ENCODE peak calls at places on chromosomes 16 and 17, in five cellular contexts. L is tibial artery, W is heart right ventricle, U is SK-N-SH, G is A549. K is an unnamed sample.
A peak's percentile ranks its signal among the peaks of the same experiment; 100 is the strongest.

GRCh38 chr17:77110006-77110374 is 30.8 kb upstream of the SEC14L1 start:
- DNase-seq in L (no peak), W (no peak), U (no peak), G (no peak), K (no peak)

GRCh38 chr16:54283735-54284318 is 2.8 kb downstream of the IRX3 start:
- DNase-seq in L (no peak), W (no peak), U (no peak), G (no peak), K (no peak)

GRCh38 chr17:12627776-12628491 is 37.8 kb upstream of the MYOCD start:
- DNase-seq in L (no peak), W (no peak), U (no peak), G (peak; percentile 93), K (no peak)

GRCh38 chr16:72961115-72961832 is 86.7 kb downstream of the ZFHX3 start:
- DNase-seq in L (peak; percentile 21), W (no peak), U (peak; percentile 83), G (no peak), K (no peak)

GRCh38 chr17:17816831-17817551 is 19.8 kb downstream of the SREBF1 start:
- DNase-seq in L (no peak), W (no peak), U (no peak), G (no peak), K (no peak)

GRCh38 chr16:30778549-30779244 is 8.3 kb downstream of the ZNF629 start:
- DNase-seq in L (no peak), W (no peak), U (no peak), G (no peak), K (no peak)

GRCh38 chr17:18948476-18949006 is 3.4 kb upstream of the SLC5A10 start:
- DNase-seq in L (no peak), W (no peak), U (no peak), G (no peak), K (no peak)

GRCh38 chr17:79664925-79665738 is 54.3 kb upstream of the RBFOX3 start:
- DNase-seq in L (peak; percentile 65), W (peak; percentile 81), U (peak; percentile 74), G (no peak), K (peak; percentile 56)

GRCh38 chr16:23408242-23409201 is 44.5 kb downstream of the COG7 start:
- DNase-seq in L (no peak), W (peak; percentile 38), U (peak; percentile 55), G (peak; percentile 34), K (no peak)

GRCh38 chr17:44828919-44829557 is 1.0 kb downstream of the GJC1 start:
- DNase-seq in L (no peak), W (no peak), U (no peak), G (peak; percentile 38), K (no peak)
- H3K4me3 ChIP-seq in L (peak overlapping the region; percentile 82), W (peak overlapping the region; percentile 76), U (peak overlapping the region; percentile 73), G (peak overlapping the region; percentile 87), K (peak overlapping the region; percentile 84)

DNA sequence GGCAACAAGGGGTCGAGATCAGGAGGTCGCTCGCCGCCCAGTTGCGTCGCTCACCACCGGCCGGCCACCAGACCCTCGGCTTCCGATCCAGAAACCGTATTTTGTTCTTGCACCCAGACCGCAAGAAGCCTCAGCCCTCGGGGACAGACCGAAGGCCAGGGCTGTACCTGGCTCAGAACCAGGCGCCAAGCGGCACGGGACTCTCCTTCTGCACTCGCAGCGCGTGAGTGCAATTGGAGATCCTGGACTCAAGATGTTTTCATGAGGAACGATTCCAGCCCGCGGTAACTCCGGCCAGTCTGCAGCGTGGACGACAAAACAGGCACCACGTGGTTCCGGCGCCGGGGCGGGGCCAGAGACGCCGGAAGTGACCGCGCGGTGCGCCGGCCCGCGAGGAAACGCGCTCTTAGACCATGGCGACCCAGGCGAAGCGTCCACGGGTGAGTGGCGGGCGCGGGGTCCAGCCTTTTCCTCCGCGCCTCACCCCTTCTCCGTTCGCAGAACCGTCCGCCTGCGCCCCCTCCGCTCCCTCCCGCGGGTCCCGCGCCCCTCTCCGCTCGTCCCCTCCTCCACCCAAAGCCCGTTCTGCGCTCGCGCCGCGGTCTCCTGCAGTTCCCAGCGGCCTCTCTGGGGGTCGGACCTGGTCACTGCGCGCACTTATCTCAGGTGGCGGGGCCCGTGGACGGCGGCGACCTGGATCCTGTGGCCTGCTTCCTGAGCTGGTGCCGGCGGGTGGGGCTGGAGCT is at the start of gene SETD6:
- DNase-seq in L (peak; percentile 91), W (peak; percentile 89), U (peak; percentile 92), G (peak; percentile 86), K (peak; percentile 91)
- TF ChIP-seq CTCF in L (no peak), W (peak; percentile 48), U (no peak), G (no peak), K (no peak)

GRCh38 chr17:32299579-32300158 is 34.0 kb downstream of the RHBDL3 start:
- DNase-seq in L (no peak), W (no peak), U (no peak), G (no peak), K (no peak)
- H3K27ac ChIP-seq in L (no peak overlapping the region), W (no peak overlapping the region), U (no peak overlapping the region), G (no peak overlapping the region), K (no peak overlapping the region)

GRCh38 chr16:85026696-85027095 is 899 bp upstream of the KIAA0513 start:
- DNase-seq in L (no peak), W (no peak), U (no peak), G (no peak), K (no peak)
- H3K4me3 ChIP-seq in L (peak overlapping the region; percentile 79), W (peak overlapping the region; percentile 86), U (peak overlapping the region; percentile 63), G (peak overlapping the region; percentile 85), K (peak overlapping the region; percentile 99)

GRCh38 chr16:9415588-9415987 is 324.1 kb downstream of the HAPSTR1 start:
- DNase-seq in L (no peak), W (no peak), U (no peak), G (no peak), K (no peak)
- TF ChIP-seq CTCF in L (no peak), W (no peak), U (no peak), G (no peak), K (no peak)

GRCh38 chr17:72405662-72406230 is 284.9 kb downstream of the SOX9 start:
- DNase-seq in L (no peak), W (no peak), U (no peak), G (no peak), K (no peak)
- H3K27ac ChIP-seq in L (no peak overlapping the region), W (no peak overlapping the region), U (peak overlapping the region; percentile 99), G (peak overlapping the region; percentile 76), K (no peak overlapping the region)